ENCODE peak calls at places on chromosome 17, in four cellular contexts. R is K562, I is GM12878, M is HepG2. O is an unnamed sample.
A peak's percentile ranks its signal among the peaks of the same experiment; 100 is the strongest.

GRCh38 chr17:80491478-80492342 is 15.3 kb upstream of the NPTX1 start:
- DNase-seq in R (no peak), I (no peak), M (peak; percentile 89), O (no peak)

GRCh38 chr17:60901806-60902205 is 224.2 kb downstream of the BCAS3 start:
- DNase-seq in R (no peak), I (no peak), M (no peak), O (no peak)

GRCh38 chr17:49996495-49997255 is 1.7 kb upstream of the DLX3 start:
- DNase-seq in R (peak; percentile 76), I (no peak), M (no peak), O (peak; percentile 86)

GRCh38 chr17:19369846-19370492 is 7.4 kb upstream of the B9D1 start:
- DNase-seq in R (no peak), I (no peak), M (no peak), O (no peak)

GRCh38 chr17:74713199-74713755 is 554 bp upstream of the CD300LF start:
- DNase-seq in R (no peak), I (no peak), M (no peak), O (no peak)

GRCh38 chr17:47698749-47699535 is 5.0 kb downstream of the TBKBP1 start:
- DNase-seq in R (peak; percentile 90), I (no peak), M (no peak), O (peak; percentile 91)

GRCh38 chr17:8729421-8729820 is 15.2 kb downstream of the CCDC42 start:
- DNase-seq in R (no peak), I (no peak), M (no peak), O (no peak)

GRCh38 chr17:20203021-20203420 is 193.9 kb downstream of the SPECC1 start:
- DNase-seq in R (no peak), I (no peak), M (no peak), O (no peak)

GRCh38 chr17:10117085-10117484 is 81.3 kb downstream of the GAS7 start:
- DNase-seq in R (no peak), I (no peak), M (no peak), O (no peak)

GRCh38 chr17:63550816-63551639 is 751 bp downstream of the DCAF7 start:
- DNase-seq in R (peak; percentile 49), I (no peak), M (peak; percentile 66), O (peak; percentile 57)
- TF ChIP-seq TARDBP in R (no peak), I (no peak), M (peak; percentile 9), O (no peak)

DNA sequence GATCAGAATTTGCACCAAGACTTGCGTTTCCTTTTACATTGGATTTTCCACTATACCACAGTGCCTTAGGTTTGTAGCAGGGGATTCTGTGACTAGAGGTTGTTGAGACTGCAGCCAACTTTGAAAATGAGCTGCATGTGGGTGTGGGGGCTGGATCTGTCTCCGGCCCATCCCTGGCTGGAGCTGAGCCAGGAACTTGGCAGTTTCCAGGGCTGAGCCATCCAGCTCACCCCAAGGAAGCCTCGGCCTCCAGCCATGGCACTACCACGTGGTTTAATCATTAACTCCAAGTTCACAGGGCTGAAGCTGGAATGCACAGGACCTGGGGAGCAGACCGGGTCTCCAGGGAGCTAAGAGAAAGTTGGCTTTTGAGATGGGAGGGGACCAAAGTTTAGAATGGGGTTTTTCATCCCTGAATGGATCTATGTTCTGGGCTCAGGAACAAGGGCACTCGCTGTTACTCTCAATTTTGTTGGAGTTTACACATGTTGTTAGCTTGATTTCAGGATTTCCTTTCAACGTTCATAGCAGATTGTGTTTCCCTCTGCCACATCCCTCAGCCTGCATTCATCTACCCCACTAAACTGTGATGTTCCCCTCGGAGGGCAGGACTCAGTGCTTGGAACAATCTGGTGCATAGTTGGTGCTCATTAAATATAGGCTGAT is 42.3 kb upstream of the HNF1B start:
- DNase-seq in R (no peak), I (no peak), M (peak; percentile 86), O (no peak)
- TF ChIP-seq BHLHE40 in R (no peak), I (no peak), M (no peak), O (no peak)

DNA sequence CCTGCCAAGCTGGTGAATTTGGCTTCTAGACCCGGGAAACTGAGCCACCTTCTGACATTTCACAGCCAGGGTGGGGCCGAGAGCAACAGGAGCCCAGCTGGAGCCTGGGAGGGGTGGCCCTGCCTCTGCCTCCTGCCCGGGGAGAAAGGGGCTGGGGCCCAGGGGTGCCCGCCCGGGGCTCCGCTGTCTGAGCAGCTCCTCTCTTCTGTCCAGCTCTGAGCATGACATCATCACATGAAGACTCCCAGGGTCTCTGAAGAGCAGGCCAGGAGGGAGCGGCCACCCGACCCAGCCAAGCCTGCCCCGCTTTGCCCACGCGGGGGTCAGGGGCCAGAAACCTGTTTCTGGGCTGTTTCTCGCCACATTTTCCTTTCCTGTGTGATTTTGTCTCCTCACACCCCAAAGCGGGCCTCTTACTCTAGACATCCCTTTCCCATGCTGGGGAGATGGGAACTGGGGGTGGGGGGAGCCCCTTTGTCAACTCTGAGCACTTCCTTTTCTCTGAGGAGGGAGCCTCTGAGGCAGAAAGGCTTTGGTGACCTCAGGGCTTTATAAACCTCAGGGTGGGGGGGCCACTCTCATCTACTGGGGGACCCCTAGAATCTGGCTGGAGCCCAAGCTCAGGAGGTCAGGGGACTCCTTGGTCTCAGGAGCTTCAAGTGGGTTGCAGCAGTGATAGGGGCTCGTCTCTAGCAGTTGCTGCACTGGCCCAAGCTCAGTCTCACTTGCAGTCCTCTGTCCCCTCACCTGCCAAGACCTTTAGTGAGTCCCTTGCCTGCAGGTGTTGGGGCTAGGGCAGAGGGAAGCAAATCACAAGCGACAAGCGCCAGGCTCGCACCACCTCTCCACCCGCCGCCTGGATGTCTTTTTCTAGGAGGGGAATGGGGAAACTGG is 7.6 kb downstream of the UBALD2 start:
- DNase-seq in R (no peak), I (no peak), M (no peak), O (no peak)
- TF ChIP-seq TARDBP in R (no peak), I (no peak), M (no peak), O (no peak)

GRCh38 chr17:68775338-68775737 is 174.2 kb upstream of the FAM20A start:
- DNase-seq in R (no peak), I (no peak), M (no peak), O (no peak)
- TF ChIP-seq BHLHE40 in R (no peak), I (no peak), M (no peak), O (no peak)